ENCODE peak calls at places on chromosomes 2 and 18, in four cellular contexts. T, M, A and N are unnamed samples.

GRCh38 chr2:241924069-241924908 is 54.8 kb downstream of the RTP5 start:
- DNase-seq in T (peak), M (no peak), A (no peak), N (no peak)

GRCh38 chr2:38443021-38443541 is 66.0 kb upstream of the ATL2 start:
- DNase-seq in A (peak), T (peak), M (no peak), N (no peak)

GRCh38 chr2:138818479-138818878 is 38.3 kb upstream of the NXPH2 start:
- DNase-seq in M (no peak), A (no peak), T (no peak), N (no peak)

GRCh38 chr2:37573406-37573805 is 98.0 kb downstream of the CDC42EP3 start:
- DNase-seq in M (no peak), A (no peak), T (no peak), N (no peak)

GRCh38 chr18:21203842-21204241 is 38.2 kb upstream of the GREB1L start:
- DNase-seq in T (no peak), A (no peak), M (no peak), N (no peak)

GRCh38 chr2:43438858-43439655 is 156.8 kb downstream of the THADA start:
- DNase-seq in T (no peak), A (no peak), M (no peak), N (no peak)

GRCh38 chr2:210546424-210547223 is 9.8 kb upstream of the CPS1 start:
- DNase-seq in A (no peak), M (peak), T (no peak), N (no peak)

GRCh38 chr18:79879566-79879965 is 71.9 kb downstream of the SLC66A2 start:
- DNase-seq in T (no peak), M (no peak), A (no peak), N (no peak)

GRCh38 chr2:98390571-98391476 is 44.6 kb downstream of the CNGA3 start:
- DNase-seq in M (no peak), T (no peak), A (no peak), N (no peak)

GRCh38 chr2:151159109-151159690 is 102.5 kb downstream of the RBM43 start:
- DNase-seq in A (no peak), M (no peak), T (no peak), N (no peak)

GRCh38 chr2:62114564-62114963 is 81.4 kb upstream of the B3GNT2 start:
- DNase-seq in T (no peak), A (no peak), M (no peak), N (no peak)

GRCh38 chr2:54287532-54287931 is 31.5 kb upstream of the TSPYL6 start:
- DNase-seq in T (no peak), A (no peak), M (no peak), N (no peak)

GRCh38 chr2:128605421-128605820 is 286.8 kb upstream of the HS6ST1 start:
- DNase-seq in M (peak), A (no peak), T (no peak), N (no peak)

GRCh38 chr2:132668189-132668833 is 1.7 kb downstream of the LYPD1 start:
- DNase-seq in T (no peak), A (no peak), M (no peak), N (no peak)

GRCh38 chr2:44822174-44822573 is 119.3 kb upstream of the SIX3 start:
- DNase-seq in A (no peak), M (no peak), T (no peak), N (no peak)

GRCh38 chr2:47172156-47172921 is 17.2 kb upstream of the STPG4 start:
- DNase-seq in T (no peak), A (no peak), M (peak), N (no peak)

GRCh38 chr2:85635636-85636035 is 19.6 kb downstream of the USP39 start:
- DNase-seq in M (no peak), A (no peak), T (no peak), N (no peak)

GRCh38 chr2:218583983-218584850 is 15.6 kb downstream of the CNOT9 start:
- DNase-seq in A (no peak), M (no peak), T (no peak), N (no peak)

GRCh38 chr2:73981081-73981968 is 3.4 kb upstream of the TET3 start:
- DNase-seq in M (peak), A (peak), T (no peak), N (no peak)

GRCh38 chr2:172672999-172673726 is 62.5 kb upstream of the RAPGEF4 start:
- DNase-seq in T (no peak), A (no peak), M (peak), N (no peak)

GRCh38 chr2:151906633-151906998 is 78.4 kb upstream of the ARL5A start:
- DNase-seq in M (no peak), T (no peak), A (no peak), N (no peak)

GRCh38 chr2:240358080-240358479 is 77.4 kb upstream of the GPC1 start:
- DNase-seq in A (no peak), M (no peak), T (no peak), N (no peak)

GRCh38 chr2:136225950-136226835 is 108.2 kb upstream of the CXCR4 start:
- DNase-seq in A (no peak), M (peak), T (no peak), N (no peak)

GRCh38 chr2:174059178-174059874 is 94.2 kb upstream of the SP3 start:
- DNase-seq in A (no peak), T (no peak), M (no peak), N (no peak)

GRCh38 chr2:113407446-113408099 is 29.9 kb upstream of the ZNG1B start:
- DNase-seq in T (no peak), A (peak), M (no peak), N (no peak)

GRCh38 chr2:142673836-142674235 is 203.6 kb upstream of the KYNU start:
- DNase-seq in T (no peak), M (no peak), A (no peak), N (no peak)

GRCh38 chr18:48669991-48670750 is 131.3 kb downstream of the CTIF start:
- DNase-seq in M (no peak), T (no peak), A (no peak), N (no peak)

GRCh38 chr2:157055660-157056199 is 201.8 kb upstream of the GALNT5 start:
- DNase-seq in A (peak), M (no peak), T (no peak), N (no peak)

GRCh38 chr2:196336715-196337617 is 165.6 kb upstream of the STK17B start:
- DNase-seq in T (no peak), A (no peak), M (peak), N (no peak)

GRCh38 chr2:10501980-10502802 is 54.1 kb upstream of the ODC1 start:
- DNase-seq in A (no peak), T (no peak), M (peak), N (no peak)

GRCh38 chr2:62306751-62307468 is 111.0 kb downstream of the B3GNT2 start:
- DNase-seq in T (peak), A (peak), M (peak), N (no peak)

GRCh38 chr2:45789317-45789716 is 137.8 kb downstream of the PRKCE start:
- DNase-seq in T (no peak), A (no peak), M (no peak), N (no peak)

GRCh38 chr2:241506793-241507429 is 1.5 kb downstream of the STK25 start:
- DNase-seq in M (no peak), A (no peak), T (no peak), N (no peak)

GRCh38 chr2:234368861-234369261 is 128.0 kb downstream of the ARL4C start:
- DNase-seq in A (no peak), M (peak), T (no peak), N (peak)

GRCh38 chr2:222862068-222862914 is 1.5 kb downstream of the ACSL3 start:
- DNase-seq in M (no peak), T (no peak), A (no peak), N (no peak)

GRCh38 chr2:233349005-233349998 is 5.0 kb upstream of the DGKD start:
- DNase-seq in A (no peak), M (peak), T (peak), N (no peak)

GRCh38 chr2:62663443-62663842 is 42.1 kb upstream of the EHBP1 start:
- DNase-seq in T (peak), A (no peak), M (no peak), N (no peak)

GRCh38 chr2:105910497-105911238 is 166.0 kb downstream of the NCK2 start:
- DNase-seq in M (no peak), A (no peak), T (no peak), N (no peak)

GRCh38 chr2:240183370-240184197 is 43.1 kb upstream of the OTOS start:
- DNase-seq in M (no peak), T (no peak), A (no peak), N (no peak)

GRCh38 chr2:203646266-203646864 is 60.1 kb upstream of the CD28 start:
- DNase-seq in A (no peak), T (no peak), M (no peak), N (no peak)
- H3K27ac ChIP-seq in A (no peak), T (no peak), M (no peak), N (no peak)

GRCh38 chr2:100856732-100857131 is 36.8 kb downstream of the NPAS2 start:
- DNase-seq in A (no peak), M (peak), T (no peak), N (no peak)

GRCh38 chr2:100859902-100860301 is 40.0 kb downstream of the NPAS2 start:
- DNase-seq in T (no peak), A (no peak), M (no peak), N (no peak)

GRCh38 chr2:100857915-100858314 is 38.0 kb downstream of the NPAS2 start:
- DNase-seq in T (no peak), A (no peak), M (no peak), N (peak)

GRCh38 chr2:100855084-100855483 is 35.1 kb downstream of the NPAS2 start:
- DNase-seq in A (no peak), M (no peak), T (no peak), N (no peak)

GRCh38 chr2:100857341-100857740 is 37.4 kb downstream of the NPAS2 start:
- DNase-seq in T (no peak), M (no peak), A (no peak), N (no peak)
- H3K27ac ChIP-seq in T (no peak), M (no peak), A (no peak), N (peak)

GRCh38 chr2:101899257-101899656 is 92.5 kb upstream of the IL1R2 start:
- DNase-seq in M (no peak), T (no peak), A (no peak), N (no peak)

GRCh38 chr2:101902169-101902568 is 89.6 kb upstream of the IL1R2 start:
- DNase-seq in A (no peak), M (no peak), T (no peak), N (no peak)

GRCh38 chr2:101899871-101900270 is 91.9 kb upstream of the IL1R2 start:
- DNase-seq in M (no peak), A (no peak), T (no peak), N (no peak)

GRCh38 chr2:101901241-101901640 is 90.5 kb upstream of the IL1R2 start:
- DNase-seq in A (no peak), M (no peak), T (no peak), N (no peak)

DNA sequence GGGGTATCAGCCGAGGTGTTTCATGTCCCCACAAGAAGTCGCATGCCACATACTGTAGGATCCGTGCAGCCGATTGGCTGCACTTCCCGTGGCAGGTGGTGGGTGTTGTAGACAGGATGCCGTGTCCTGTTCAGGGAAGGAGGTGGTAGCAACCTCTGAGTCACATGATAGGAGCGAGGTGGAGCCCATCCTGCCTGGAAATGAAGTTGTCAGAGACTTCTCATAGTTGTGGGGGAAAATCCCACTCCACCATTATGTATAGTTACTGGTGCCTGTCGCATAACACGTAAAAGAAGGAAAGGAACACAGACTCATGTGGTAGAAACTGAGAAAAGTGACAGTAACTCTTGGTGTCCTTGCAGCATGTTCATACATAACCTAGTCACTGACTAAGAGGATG is 91.4 kb upstream of the IL1R2 start:
- DNase-seq in M (no peak), T (no peak), A (no peak), N (no peak)
- H3K27ac ChIP-seq in M (no peak), T (no peak), A (no peak), N (no peak)

GRCh38 chr2:64848945-64849344 is 140.3 kb upstream of the SLC1A4 start:
- DNase-seq in T (no peak), M (no peak), A (no peak), N (no peak)
- H3K27ac ChIP-seq in T (no peak), M (no peak), A (no peak), N (no peak)

GRCh38 chr2:72204782-72205545 is 57.3 kb upstream of the CYP26B1 start:
- DNase-seq in M (no peak), A (no peak), T (no peak), N (no peak)
- H3K27ac ChIP-seq in M (peak), A (no peak), T (peak), N (no peak)

DNA sequence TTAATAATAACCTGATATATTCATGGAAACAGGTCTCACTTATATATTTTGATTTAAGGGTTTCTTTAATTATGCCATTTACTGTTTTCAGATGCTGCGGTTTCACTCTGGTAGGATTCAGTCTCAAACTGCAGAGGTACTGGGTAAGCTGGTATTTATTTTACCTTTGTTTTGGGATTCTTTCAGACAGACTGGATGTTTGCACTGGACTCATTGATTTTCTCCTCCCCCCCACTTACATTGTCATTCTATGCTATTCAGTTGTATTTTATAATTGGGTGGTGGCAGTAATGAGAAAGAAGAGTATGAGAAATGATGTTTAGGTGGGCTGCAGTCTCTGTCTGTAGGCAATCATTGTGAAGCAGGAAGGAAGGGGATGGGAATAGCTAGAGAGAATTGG is 155.6 kb downstream of the AQP4 start:
- DNase-seq in M (no peak), T (no peak), A (no peak), N (no peak)
- H3K27ac ChIP-seq in M (no peak), T (no peak), A (no peak), N (no peak)

GRCh38 chr2:205731521-205731965 is 49.2 kb downstream of the NRP2 start:
- DNase-seq in T (no peak), A (no peak), M (no peak), N (no peak)
- H3K27ac ChIP-seq in T (peak), A (no peak), M (no peak), N (no peak)

DNA sequence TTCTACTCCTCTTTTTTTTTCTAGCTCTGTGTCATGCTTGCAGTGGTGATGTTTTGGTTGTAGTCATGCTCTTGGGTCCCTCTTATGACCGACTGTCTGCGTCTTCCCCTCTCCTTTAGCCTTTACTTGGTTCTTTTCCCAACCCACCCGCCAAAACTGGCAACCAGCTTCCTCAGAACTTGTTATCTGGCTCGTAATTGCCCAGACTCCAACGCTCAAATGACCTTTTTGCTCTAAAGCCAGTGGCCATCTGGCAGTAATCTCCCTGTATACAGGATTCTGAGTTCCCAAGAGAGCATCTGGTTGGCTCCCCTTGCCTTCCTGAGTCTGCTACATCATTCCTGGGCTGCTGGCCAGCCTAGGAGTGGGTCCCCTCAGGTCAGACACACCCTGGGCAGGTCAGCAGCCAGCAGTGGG is 147.2 kb downstream of the MGAT5 start:
- DNase-seq in T (peak), M (no peak), A (no peak), N (no peak)
- H3K27ac ChIP-seq in T (peak), M (no peak), A (no peak), N (no peak)